ENCODE peak calls at places on chromosome 2, in ten cellular contexts. Z, R, D, W, H, P, J, G, V and C are unnamed samples.

GRCh38 chr2:202723746-202724145 is 89.0 kb downstream of the FAM117B start:
- DNase-seq in Z (no peak), R (no peak), D (no peak), W (no peak), H (no peak), P (no peak), J (no peak), G (no peak), V (no peak), C (no peak)

GRCh38 chr2:218799990-218800389 is 18.0 kb downstream of the CYP27A1 start:
- DNase-seq in Z (no peak), R (no peak), D (no peak), W (no peak), H (no peak), P (no peak), J (no peak), G (no peak), V (no peak), C (no peak)

GRCh38 chr2:161077367-161078210 is 82.6 kb upstream of the TANK start:
- DNase-seq in Z (peak), R (no peak), D (peak), W (no peak), H (no peak), P (peak), J (no peak), G (no peak), V (peak), C (no peak)

GRCh38 chr2:17877811-17878221 is 651 bp upstream of the KCNS3 start:
- DNase-seq in Z (no peak), R (no peak), D (no peak), W (peak), H (no peak), P (peak), J (no peak), G (no peak), V (no peak), C (no peak)

GRCh38 chr2:67436221-67436620 is 39.1 kb downstream of the ETAA1 start:
- DNase-seq in Z (no peak), R (no peak), D (no peak), W (no peak), H (peak), P (no peak), J (no peak), G (no peak), V (peak), C (no peak)

GRCh38 chr2:62663443-62663842 is 42.1 kb upstream of the EHBP1 start:
- DNase-seq in Z (peak), R (no peak), D (no peak), W (no peak), H (peak), P (peak), J (no peak), G (peak), V (peak), C (no peak)

GRCh38 chr2:925711-926110 is 24.9 kb upstream of the SNTG2 start:
- DNase-seq in Z (no peak), R (no peak), D (no peak), W (no peak), H (no peak), P (no peak), J (no peak), G (no peak), V (no peak), C (no peak)

GRCh38 chr2:28239152-28239551 is 153.5 kb upstream of the FOSL2 start:
- DNase-seq in Z (no peak), R (no peak), D (no peak), W (no peak), H (no peak), P (no peak), J (no peak), G (no peak), V (peak), C (no peak)

GRCh38 chr2:24317491-24317920 is 42.8 kb downstream of the ITSN2 start:
- DNase-seq in Z (peak), R (no peak), D (no peak), W (no peak), H (no peak), P (no peak), J (no peak), G (no peak), V (no peak), C (no peak)

GRCh38 chr2:71462056-71462605 is 8.8 kb downstream of the DYSF start:
- DNase-seq in Z (no peak), R (no peak), D (no peak), W (no peak), H (no peak), P (no peak), J (no peak), G (no peak), V (no peak), C (peak)

GRCh38 chr2:240431663-240432424 is 3.6 kb upstream of the GPC1 start:
- DNase-seq in Z (no peak), R (peak), D (no peak), W (no peak), H (no peak), P (no peak), J (no peak), G (no peak), V (no peak), C (peak)

DNA sequence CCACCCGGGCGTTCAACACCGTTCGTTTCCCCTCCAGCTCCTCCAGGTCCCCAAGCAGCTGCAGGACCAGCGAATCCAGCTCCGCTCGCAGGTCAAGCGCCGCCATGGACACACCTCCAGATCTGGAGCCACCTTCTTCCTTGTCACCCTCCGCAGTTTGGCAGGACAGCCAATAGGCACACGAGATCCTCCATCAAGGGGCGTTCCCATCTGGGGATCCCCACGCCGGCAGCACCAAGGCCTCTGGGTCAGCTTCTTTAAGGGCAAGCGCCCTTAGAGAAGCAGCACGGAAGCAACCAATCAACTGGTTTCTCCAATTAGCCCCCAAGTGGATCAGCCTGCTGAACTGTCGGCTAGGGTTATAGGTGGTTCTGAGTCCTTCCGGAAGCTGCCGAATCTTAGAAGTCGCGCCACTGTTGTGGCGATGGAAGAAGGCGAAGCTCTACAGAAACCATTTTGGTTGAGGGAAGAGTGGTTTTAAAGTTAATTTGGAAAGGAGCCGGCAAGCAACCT is 621 bp upstream of the IMP4 start:
- DNase-seq in Z (peak), R (peak), D (peak), W (peak), H (peak), P (peak), J (peak), G (peak), V (peak), C (peak)
- H3K4me3 ChIP-seq in Z (peak), R (peak), D (peak), W (peak), H (peak), P (peak), J (peak), G (peak), V (peak), C (peak)

GRCh38 chr2:133768261-133769021 is 200.2 kb upstream of the NCKAP5 start:
- DNase-seq in Z (no peak), R (no peak), D (no peak), W (no peak), H (no peak), P (no peak), J (no peak), G (no peak), V (no peak), C (no peak)
- H3K4me3 ChIP-seq in Z (no peak), R (no peak), D (no peak), W (no peak), H (no peak), P (no peak), J (no peak), G (no peak), V (no peak), C (no peak)

DNA sequence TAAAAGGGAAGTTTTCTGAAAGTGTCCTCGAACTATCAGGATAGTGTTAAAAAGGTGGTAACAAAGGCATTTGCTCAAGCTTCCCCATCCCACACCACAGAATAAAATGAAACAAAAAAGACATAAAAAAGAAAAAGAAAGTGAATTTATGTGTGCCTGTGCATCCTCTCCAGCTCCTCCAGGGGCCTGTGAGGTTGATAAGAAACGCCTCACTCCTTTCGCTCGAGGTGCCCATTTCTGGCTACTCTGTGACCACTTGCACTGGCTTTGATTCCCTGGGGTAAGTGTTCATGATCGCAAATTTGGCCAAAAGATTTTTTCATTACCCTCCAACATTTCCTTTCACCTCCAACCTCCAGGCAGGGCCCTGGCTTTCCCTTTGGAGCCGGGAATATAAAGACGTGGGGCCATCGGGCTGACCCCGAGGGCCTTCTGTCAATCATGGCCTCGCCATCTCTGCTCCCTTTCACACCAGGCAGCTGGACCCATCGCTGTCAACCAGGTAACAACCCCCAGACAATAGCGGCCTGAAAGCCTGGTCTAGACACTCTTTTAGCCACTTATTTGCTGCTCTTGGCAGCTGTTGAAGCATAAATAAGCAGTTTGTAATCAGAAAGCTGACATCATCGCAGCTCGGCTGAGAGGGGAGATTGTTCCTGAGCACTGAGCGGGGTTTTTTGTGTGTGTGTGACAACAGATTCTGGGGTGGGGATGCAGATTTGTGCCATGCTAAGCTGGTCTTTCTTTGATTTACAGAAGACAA is 423.8 kb upstream of the POU3F3 start:
- DNase-seq in Z (no peak), R (no peak), D (no peak), W (peak), H (no peak), P (no peak), J (no peak), G (no peak), V (peak), C (no peak)
- H3K4me3 ChIP-seq in Z (no peak), R (no peak), D (no peak), W (no peak), H (no peak), P (no peak), J (no peak), G (no peak), V (no peak), C (no peak)

GRCh38 chr2:42827647-42828486 is 35.5 kb upstream of the HAAO start:
- DNase-seq in Z (peak), R (peak), D (no peak), W (peak), H (no peak), P (peak), J (peak), G (no peak), V (peak), C (peak)
- H3K4me3 ChIP-seq in Z (no peak), R (no peak), D (no peak), W (no peak), H (no peak), P (peak), J (peak), G (peak), V (peak), C (peak)

DNA sequence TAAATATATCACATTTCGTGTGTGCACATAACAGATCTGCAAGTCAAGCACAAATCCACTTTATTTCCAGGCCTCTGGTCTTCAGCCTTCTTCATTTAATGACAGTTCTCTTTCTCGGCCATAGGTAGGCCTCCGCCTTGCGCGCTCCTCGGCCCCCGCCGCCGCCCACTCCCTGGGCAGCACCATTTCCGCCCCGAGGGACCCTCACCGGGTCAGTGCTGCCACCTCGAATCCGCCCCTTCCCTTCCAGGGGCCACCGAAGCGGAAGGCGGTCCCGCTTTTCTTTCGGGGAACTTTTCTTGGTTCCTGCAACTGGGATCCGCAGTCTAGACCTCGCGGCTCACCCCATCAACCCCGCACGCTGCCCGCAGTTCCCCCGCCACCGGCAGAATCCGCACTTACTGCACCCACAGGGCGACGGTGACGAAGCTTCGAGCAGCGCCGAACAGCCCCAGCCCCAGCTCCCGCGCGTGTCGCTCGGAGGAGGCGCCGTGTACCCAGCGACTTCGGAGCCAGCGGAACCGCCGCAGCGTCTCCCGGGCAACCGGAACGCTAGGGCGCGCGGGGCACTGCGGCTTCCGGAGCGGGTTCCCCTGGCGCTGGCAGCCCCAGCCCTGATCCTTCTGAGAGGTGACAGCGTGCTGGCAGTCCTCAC is at the start of gene CDKL4:
- DNase-seq in Z (no peak), R (no peak), D (no peak), W (no peak), H (no peak), P (no peak), J (no peak), G (no peak), V (no peak), C (peak)
- H3K4me3 ChIP-seq in Z (peak), R (no peak), D (no peak), W (no peak), H (peak), P (no peak), J (no peak), G (peak), V (peak), C (peak)